ENCODE peak calls at places on chromosomes 11 and 22, in eight cellular contexts. N, J, F, Y, V, P, I and R are unnamed samples.

GRCh38 chr22:45261407-45262088 is 20.9 kb upstream of the KIAA0930 start:
- DNase-seq in N (no peak), J (no peak), F (no peak), Y (peak), V (no peak), P (no peak), I (no peak), R (no peak)

GRCh38 chr22:43346521-43346929 is 3.4 kb upstream of the SCUBE1 start:
- DNase-seq in N (peak), J (peak), F (peak), Y (peak), V (no peak), P (peak), I (peak), R (peak)

GRCh38 chr22:41092847-41093371 is 517 bp downstream of the EP300 start:
- DNase-seq in N (peak), J (no peak), F (peak), Y (peak), V (no peak), P (peak), I (peak), R (peak)

GRCh38 chr11:45048870-45049825 is 97.3 kb upstream of the PRDM11 start:
- DNase-seq in N (no peak), J (no peak), F (no peak), Y (no peak), V (no peak), P (no peak), I (peak), R (no peak)

GRCh38 chr11:86888164-86888977 is 66.8 kb downstream of the FZD4 start:
- DNase-seq in N (no peak), J (no peak), F (no peak), Y (no peak), V (peak), P (peak), I (no peak), R (no peak)

GRCh38 chr11:1703146-1703545 is 6.2 kb downstream of the KRTAP5-6 start:
- DNase-seq in N (no peak), J (no peak), F (no peak), Y (no peak), V (no peak), P (no peak), I (no peak), R (no peak)

GRCh38 chr22:42171417-42171816 is 40.8 kb upstream of the CYP2D6 start:
- DNase-seq in N (no peak), J (no peak), F (no peak), Y (no peak), V (no peak), P (no peak), I (no peak), R (no peak)

GRCh38 chr11:110712643-110713468 is 619 bp upstream of the ARHGAP20 start:
- DNase-seq in N (no peak), J (peak), F (peak), Y (peak), V (no peak), P (peak), I (peak), R (no peak)

GRCh38 chr11:46112961-46113617 is 8.2 kb downstream of the PHF21A start:
- DNase-seq in N (no peak), J (no peak), F (peak), Y (no peak), V (peak), P (peak), I (peak), R (peak)

GRCh38 chr11:128890543-128891409 is at the start of gene KCNJ5:
- DNase-seq in N (no peak), J (peak), F (no peak), Y (no peak), V (no peak), P (peak), I (peak), R (peak)

GRCh38 chr11:66542362-66542761 is 3.5 kb downstream of the ZDHHC24 start:
- DNase-seq in N (no peak), J (no peak), F (no peak), Y (no peak), V (no peak), P (peak), I (no peak), R (no peak)

GRCh38 chr22:35150163-35151107 is 84.5 kb downstream of the ISX start:
- DNase-seq in N (peak), J (peak), F (peak), Y (peak), V (no peak), P (peak), I (peak), R (peak)

GRCh38 chr11:101706541-101706940 is 122.7 kb upstream of the TRPC6 start:
- DNase-seq in N (no peak), J (no peak), F (no peak), Y (no peak), V (peak), P (peak), I (no peak), R (no peak)

GRCh38 chr11:64544616-64545296 is 46.3 kb upstream of the SLC22A12 start:
- DNase-seq in N (no peak), J (no peak), F (no peak), Y (peak), V (no peak), P (peak), I (no peak), R (no peak)

GRCh38 chr11:123576082-123576481 is 78.3 kb downstream of the SCN3B start:
- DNase-seq in N (no peak), J (no peak), F (no peak), Y (no peak), V (no peak), P (no peak), I (no peak), R (no peak)

GRCh38 chr11:64900263-64900678 is 16.7 kb downstream of the ATG2A start:
- DNase-seq in N (no peak), J (no peak), F (no peak), Y (no peak), V (no peak), P (no peak), I (no peak), R (no peak)

GRCh38 chr11:6096417-6096816 is 11.1 kb upstream of the OR56B4 start:
- DNase-seq in N (no peak), J (no peak), F (peak), Y (no peak), V (no peak), P (peak), I (no peak), R (no peak)

GRCh38 chr22:38655532-38656255 is 498 bp downstream of the FAM227A start:
- DNase-seq in N (no peak), J (no peak), F (no peak), Y (no peak), V (no peak), P (peak), I (peak), R (no peak)

GRCh38 chr11:86288776-86289507 is 13.1 kb upstream of the HIKESHI start:
- DNase-seq in N (no peak), J (no peak), F (no peak), Y (no peak), V (no peak), P (no peak), I (no peak), R (no peak)

GRCh38 chr22:17199131-17199731 is 20.0 kb downstream of the ADA2 start:
- DNase-seq in N (no peak), J (peak), F (no peak), Y (no peak), V (peak), P (peak), I (peak), R (no peak)

GRCh38 chr11:70647188-70648166 is 249.1 kb downstream of the CTTN start:
- DNase-seq in N (no peak), J (peak), F (no peak), Y (no peak), V (no peak), P (no peak), I (no peak), R (no peak)

GRCh38 chr22:17938484-17938924 is 85.9 kb downstream of the MICAL3 start:
- DNase-seq in N (no peak), J (no peak), F (no peak), Y (no peak), V (peak), P (peak), I (no peak), R (no peak)

GRCh38 chr22:38315801-38316339 is 1.4 kb downstream of the CSNK1E start:
- DNase-seq in N (no peak), J (no peak), F (no peak), Y (no peak), V (no peak), P (no peak), I (no peak), R (no peak)

GRCh38 chr11:120222916-120223315 is 12.1 kb downstream of the OAF start:
- DNase-seq in N (no peak), J (no peak), F (no peak), Y (no peak), V (no peak), P (no peak), I (no peak), R (no peak)